ENCODE peak calls at places on chromosomes 4 and X, in eight cellular contexts. One of them, this sample, is unnamed.

GRCh38 chr4:66840178-66840577 is 705.1 kb downstream of the CENPC start:
- DNase-seq in suprapubic skin: no peak
- DNase-seq in astrocyte of the spinal cord: no peak
- DNase-seq in choroid plexus epithelial cell: no peak
- DNase-seq in hepatocyte: no peak
- DNase-seq in A673: peak; percentile 47
- DNase-seq in GM06990: no peak
- DNase-seq in skeletal muscle cell: no peak
- DNase-seq in this sample: no peak

GRCh38 chr4:37653601-37654000 is 32.6 kb downstream of the RELL1 start:
- DNase-seq in GM06990: no peak
- DNase-seq in suprapubic skin: no peak
- DNase-seq in hepatocyte: no peak
- DNase-seq in astrocyte of the spinal cord: no peak
- DNase-seq in choroid plexus epithelial cell: peak; percentile 48
- DNase-seq in skeletal muscle cell: no peak
- DNase-seq in A673: peak; percentile 92
- DNase-seq in this sample: peak; percentile 37

GRCh38 chrX:9293051-9293496 is 171.8 kb upstream of the TBL1X start:
- DNase-seq in A673: no peak
- DNase-seq in skeletal muscle cell: no peak
- DNase-seq in choroid plexus epithelial cell: no peak
- DNase-seq in suprapubic skin: no peak
- DNase-seq in GM06990: no peak
- DNase-seq in astrocyte of the spinal cord: no peak
- DNase-seq in hepatocyte: no peak
- DNase-seq in this sample: no peak

GRCh38 chr4:185932491-185932890 is 120.5 kb upstream of the SORBS2 start:
- DNase-seq in A673: no peak
- DNase-seq in skeletal muscle cell: peak; percentile 72
- DNase-seq in GM06990: no peak
- DNase-seq in hepatocyte: no peak
- DNase-seq in suprapubic skin: no peak
- DNase-seq in choroid plexus epithelial cell: peak; percentile 97
- DNase-seq in astrocyte of the spinal cord: peak; percentile 91
- DNase-seq in this sample: no peak

GRCh38 chr4:11397146-11397545 is 31.5 kb downstream of the HS3ST1 start:
- DNase-seq in astrocyte of the spinal cord: no peak
- DNase-seq in GM06990: no peak
- DNase-seq in choroid plexus epithelial cell: no peak
- DNase-seq in hepatocyte: peak; percentile 17
- DNase-seq in A673: no peak
- DNase-seq in suprapubic skin: no peak
- DNase-seq in skeletal muscle cell: no peak
- DNase-seq in this sample: peak; percentile 65

GRCh38 chr4:96675420-96675819 is 835.5 kb downstream of the PDHA2 start:
- DNase-seq in astrocyte of the spinal cord: no peak
- DNase-seq in A673: no peak
- DNase-seq in GM06990: no peak
- DNase-seq in hepatocyte: no peak
- DNase-seq in suprapubic skin: no peak
- DNase-seq in skeletal muscle cell: no peak
- DNase-seq in choroid plexus epithelial cell: no peak
- DNase-seq in this sample: no peak

GRCh38 chr4:138555584-138555983 is 313.4 kb upstream of the SLC7A11 start:
- DNase-seq in A673: peak; percentile 85
- DNase-seq in skeletal muscle cell: no peak
- DNase-seq in GM06990: no peak
- DNase-seq in choroid plexus epithelial cell: peak; percentile 55
- DNase-seq in hepatocyte: peak; percentile 13
- DNase-seq in astrocyte of the spinal cord: no peak
- DNase-seq in suprapubic skin: no peak
- DNase-seq in this sample: no peak

GRCh38 chr4:122243785-122244184 is 91.7 kb downstream of the BLTP1 start:
- DNase-seq in astrocyte of the spinal cord: no peak
- DNase-seq in GM06990: no peak
- DNase-seq in skeletal muscle cell: no peak
- DNase-seq in A673: no peak
- DNase-seq in hepatocyte: no peak
- DNase-seq in suprapubic skin: no peak
- DNase-seq in choroid plexus epithelial cell: no peak
- DNase-seq in this sample: no peak

GRCh38 chr4:158750379-158750778 is 18.4 kb upstream of the FNIP2 start:
- DNase-seq in choroid plexus epithelial cell: peak; percentile 58
- DNase-seq in astrocyte of the spinal cord: peak; percentile 91
- DNase-seq in hepatocyte: no peak
- DNase-seq in skeletal muscle cell: no peak
- DNase-seq in A673: no peak
- DNase-seq in suprapubic skin: no peak
- DNase-seq in GM06990: no peak
- DNase-seq in this sample: no peak

GRCh38 chr4:54423066-54423465 is 194.0 kb downstream of the PDGFRA start:
- DNase-seq in skeletal muscle cell: peak; percentile 42
- DNase-seq in hepatocyte: no peak
- DNase-seq in A673: no peak
- DNase-seq in suprapubic skin: no peak
- DNase-seq in astrocyte of the spinal cord: peak; percentile 10
- DNase-seq in choroid plexus epithelial cell: no peak
- DNase-seq in GM06990: no peak
- DNase-seq in this sample: peak; percentile 71

GRCh38 chrX:73916931-73917657 is 354.1 kb downstream of the CHIC1 start:
- DNase-seq in choroid plexus epithelial cell: peak; percentile 93
- DNase-seq in GM06990: no peak
- DNase-seq in hepatocyte: peak; percentile 56
- DNase-seq in A673: peak; percentile 93
- DNase-seq in astrocyte of the spinal cord: peak; percentile 87
- DNase-seq in skeletal muscle cell: peak; percentile 70
- DNase-seq in suprapubic skin: no peak
- DNase-seq in this sample: peak; percentile 77

GRCh38 chr4:45004847-45005565 is 278.6 kb upstream of the GNPDA2 start:
- DNase-seq in GM06990: no peak
- DNase-seq in astrocyte of the spinal cord: peak; percentile 27
- DNase-seq in A673: peak; percentile 6
- DNase-seq in suprapubic skin: no peak
- DNase-seq in skeletal muscle cell: no peak
- DNase-seq in choroid plexus epithelial cell: peak; percentile 62
- DNase-seq in hepatocyte: no peak
- DNase-seq in this sample: peak; percentile 84

GRCh38 chr4:80107374-80107773 is 34.3 kb upstream of the ANTXR2 start:
- DNase-seq in GM06990: no peak
- DNase-seq in choroid plexus epithelial cell: peak; percentile 7
- DNase-seq in suprapubic skin: no peak
- DNase-seq in A673: no peak
- DNase-seq in skeletal muscle cell: no peak
- DNase-seq in hepatocyte: no peak
- DNase-seq in astrocyte of the spinal cord: peak; percentile 43
- DNase-seq in this sample: no peak

GRCh38 chr4:4862665-4863482 is 3.4 kb downstream of the MSX1 start:
- DNase-seq in astrocyte of the spinal cord: peak; percentile 22
- DNase-seq in A673: no peak
- DNase-seq in hepatocyte: no peak
- DNase-seq in choroid plexus epithelial cell: no peak
- DNase-seq in suprapubic skin: no peak
- DNase-seq in GM06990: no peak
- DNase-seq in skeletal muscle cell: no peak
- DNase-seq in this sample: no peak

GRCh38 chrX:107603433-107604159 is 24.7 kb upstream of the PRPS1 start:
- DNase-seq in skeletal muscle cell: no peak
- DNase-seq in astrocyte of the spinal cord: no peak
- DNase-seq in GM06990: no peak
- DNase-seq in hepatocyte: peak; percentile 53
- DNase-seq in A673: no peak
- DNase-seq in suprapubic skin: no peak
- DNase-seq in choroid plexus epithelial cell: no peak
- DNase-seq in this sample: no peak

GRCh38 chrX:17082831-17083230 is 136.4 kb downstream of the REPS2 start:
- DNase-seq in astrocyte of the spinal cord: no peak
- DNase-seq in GM06990: no peak
- DNase-seq in hepatocyte: peak; percentile 14
- DNase-seq in choroid plexus epithelial cell: peak; percentile 8
- DNase-seq in skeletal muscle cell: no peak
- DNase-seq in suprapubic skin: no peak
- DNase-seq in A673: peak; percentile 44
- DNase-seq in this sample: peak; percentile 34

GRCh38 chr4:188930822-188931221 is 791.6 kb downstream of the TRIML1 start:
- DNase-seq in skeletal muscle cell: no peak
- DNase-seq in suprapubic skin: no peak
- DNase-seq in hepatocyte: no peak
- DNase-seq in astrocyte of the spinal cord: peak; percentile 12
- DNase-seq in A673: peak; percentile 4
- DNase-seq in choroid plexus epithelial cell: peak; percentile 2
- DNase-seq in GM06990: no peak
- DNase-seq in this sample: no peak
- H3K4me3 ChIP-seq in skeletal muscle cell: no peak overlapping the region
- H3K4me3 ChIP-seq in suprapubic skin: no peak overlapping the region
- H3K4me3 ChIP-seq in hepatocyte: no peak overlapping the region
- H3K4me3 ChIP-seq in astrocyte of the spinal cord: no peak overlapping the region
- H3K4me3 ChIP-seq in A673: no peak overlapping the region
- H3K4me3 ChIP-seq in choroid plexus epithelial cell: no peak overlapping the region
- H3K4me3 ChIP-seq in GM06990: no peak overlapping the region
- H3K4me3 ChIP-seq in this sample: no peak overlapping the region

DNA sequence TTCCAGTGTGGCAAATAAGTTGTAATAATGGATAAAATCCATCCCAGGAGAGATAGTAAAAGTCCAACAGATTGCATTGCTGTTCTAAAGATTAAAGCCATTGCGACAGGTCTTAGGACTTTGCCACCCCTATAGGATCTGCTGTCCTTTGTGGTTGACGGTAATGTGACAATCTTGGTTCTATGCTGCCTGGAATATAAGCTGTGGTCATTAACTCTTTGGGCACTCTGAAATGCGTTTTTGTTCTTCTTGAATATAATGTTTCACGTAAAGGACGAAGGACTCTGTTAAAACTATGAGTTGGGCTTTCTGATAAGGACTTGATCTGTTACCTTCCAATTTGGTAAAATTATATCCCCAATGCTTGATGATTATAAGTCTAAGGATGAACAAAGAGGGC is at the start of gene CLDN24:
- DNase-seq in GM06990: no peak
- DNase-seq in A673: no peak
- DNase-seq in choroid plexus epithelial cell: no peak
- DNase-seq in suprapubic skin: no peak
- DNase-seq in skeletal muscle cell: no peak
- DNase-seq in hepatocyte: no peak
- DNase-seq in astrocyte of the spinal cord: no peak
- DNase-seq in this sample: no peak
- H3K4me3 ChIP-seq in GM06990: no peak within 1 kb of the TSS
- H3K4me3 ChIP-seq in A673: no peak within 1 kb of the TSS
- H3K4me3 ChIP-seq in choroid plexus epithelial cell: no peak within 1 kb of the TSS
- H3K4me3 ChIP-seq in suprapubic skin: no peak within 1 kb of the TSS
- H3K4me3 ChIP-seq in skeletal muscle cell: no peak within 1 kb of the TSS
- H3K4me3 ChIP-seq in hepatocyte: no peak within 1 kb of the TSS
- H3K4me3 ChIP-seq in astrocyte of the spinal cord: no peak within 1 kb of the TSS
- H3K4me3 ChIP-seq in this sample: no peak within 1 kb of the TSS

DNA sequence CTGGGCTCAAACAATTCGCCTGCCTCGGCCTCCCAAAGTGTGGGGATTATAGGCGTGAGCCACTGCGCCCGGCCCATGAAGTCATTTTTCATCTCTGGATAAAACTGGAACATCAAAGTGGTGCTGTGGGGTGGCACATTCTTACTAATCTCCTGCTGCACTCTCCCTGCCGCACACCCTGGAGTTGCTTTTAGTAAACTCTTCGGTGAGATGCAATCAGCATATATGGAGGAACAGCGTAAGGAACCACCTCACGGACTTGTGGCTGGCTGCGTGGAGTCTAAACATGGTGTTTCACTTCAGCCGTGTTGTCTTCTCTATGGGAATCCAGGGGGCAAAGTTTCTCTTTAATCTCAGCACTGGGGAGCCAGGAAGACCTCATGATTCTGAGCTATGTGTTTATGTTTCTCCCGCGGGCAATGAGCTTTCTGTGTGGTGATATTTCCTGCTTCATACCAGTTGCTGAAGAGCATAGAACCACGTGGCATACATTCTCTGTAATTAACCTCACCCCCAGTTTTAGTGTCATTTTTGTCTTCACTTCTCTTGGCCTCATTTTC is 2.1 kb upstream of the RHOH start:
- DNase-seq in A673: no peak
- DNase-seq in hepatocyte: peak; percentile 30
- DNase-seq in suprapubic skin: no peak
- DNase-seq in choroid plexus epithelial cell: peak; percentile 88
- DNase-seq in GM06990: no peak
- DNase-seq in skeletal muscle cell: no peak
- DNase-seq in astrocyte of the spinal cord: no peak
- DNase-seq in this sample: no peak
- H3K4me3 ChIP-seq in A673: peak overlapping the region; percentile 19
- H3K4me3 ChIP-seq in hepatocyte: no peak overlapping the region
- H3K4me3 ChIP-seq in suprapubic skin: no peak overlapping the region
- H3K4me3 ChIP-seq in choroid plexus epithelial cell: peak overlapping the region; percentile 25
- H3K4me3 ChIP-seq in GM06990: peak overlapping the region; percentile 89
- H3K4me3 ChIP-seq in skeletal muscle cell: no peak overlapping the region
- H3K4me3 ChIP-seq in astrocyte of the spinal cord: no peak overlapping the region
- H3K4me3 ChIP-seq in this sample: no peak overlapping the region

DNA sequence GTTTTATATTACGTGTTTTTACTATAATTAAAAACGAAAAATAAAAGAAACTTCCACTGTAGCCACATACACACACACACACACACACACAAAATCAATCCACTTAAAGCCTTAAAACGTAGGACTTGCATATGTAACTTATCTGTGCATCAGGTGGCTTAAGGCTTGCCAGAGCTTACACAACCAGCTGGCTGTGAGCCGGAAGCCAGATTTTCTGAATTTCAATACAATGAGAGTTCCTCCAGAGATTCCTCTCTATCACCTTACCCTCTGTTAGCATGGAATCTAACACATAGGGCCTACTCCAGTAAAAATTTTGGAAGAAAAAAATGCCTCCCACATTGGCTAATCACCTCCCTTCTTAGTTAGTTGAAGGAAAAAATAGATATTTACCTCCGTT is 27.9 kb upstream of the SLITRK4 start:
- DNase-seq in A673: no peak
- DNase-seq in suprapubic skin: no peak
- DNase-seq in choroid plexus epithelial cell: no peak
- DNase-seq in skeletal muscle cell: no peak
- DNase-seq in GM06990: no peak
- DNase-seq in hepatocyte: no peak
- DNase-seq in astrocyte of the spinal cord: no peak
- DNase-seq in this sample: no peak
- H3K4me3 ChIP-seq in A673: no peak overlapping the region
- H3K4me3 ChIP-seq in suprapubic skin: no peak overlapping the region
- H3K4me3 ChIP-seq in choroid plexus epithelial cell: no peak overlapping the region
- H3K4me3 ChIP-seq in skeletal muscle cell: no peak overlapping the region
- H3K4me3 ChIP-seq in GM06990: no peak overlapping the region
- H3K4me3 ChIP-seq in hepatocyte: no peak overlapping the region
- H3K4me3 ChIP-seq in astrocyte of the spinal cord: no peak overlapping the region
- H3K4me3 ChIP-seq in this sample: no peak overlapping the region

DNA sequence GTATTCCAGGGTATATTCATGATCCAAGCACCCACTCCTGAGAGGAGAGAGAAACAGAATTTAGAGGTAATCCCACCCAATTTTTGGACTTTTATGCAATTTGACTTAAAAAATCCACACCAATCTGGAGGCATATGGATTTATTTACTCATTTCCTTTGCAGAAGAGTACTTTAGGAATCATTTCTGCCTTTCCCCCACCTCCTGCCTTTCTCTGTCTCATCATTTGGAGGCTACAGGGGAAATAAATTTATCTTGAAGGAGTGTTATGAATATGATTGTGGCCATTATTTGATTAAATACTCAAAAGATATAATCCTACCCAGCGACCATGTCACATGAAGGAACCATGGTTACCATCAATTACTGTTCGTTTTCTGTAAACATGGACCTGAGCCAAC is 234.3 kb upstream of the SLIT2 start:
- DNase-seq in A673: no peak
- DNase-seq in hepatocyte: no peak
- DNase-seq in GM06990: no peak
- DNase-seq in skeletal muscle cell: no peak
- DNase-seq in choroid plexus epithelial cell: peak; percentile 4
- DNase-seq in astrocyte of the spinal cord: no peak
- DNase-seq in suprapubic skin: no peak
- DNase-seq in this sample: no peak
- H3K4me3 ChIP-seq in A673: no peak overlapping the region
- H3K4me3 ChIP-seq in hepatocyte: no peak overlapping the region
- H3K4me3 ChIP-seq in GM06990: no peak overlapping the region
- H3K4me3 ChIP-seq in skeletal muscle cell: no peak overlapping the region
- H3K4me3 ChIP-seq in choroid plexus epithelial cell: no peak overlapping the region
- H3K4me3 ChIP-seq in astrocyte of the spinal cord: no peak overlapping the region
- H3K4me3 ChIP-seq in suprapubic skin: no peak overlapping the region
- H3K4me3 ChIP-seq in this sample: no peak overlapping the region

This sample was measured in mammary epithelial cell.